ENCODE peak calls at places on chromosomes 16 and 17, in nine cellular contexts. One of them, this sample, is unnamed.

GRCh38 chr17:40485851-40486512 is 15.4 kb downstream of the TNS4 start:
- DNase-seq in CD8-positive, alpha-beta memory T cell: no peak
- DNase-seq in adipocyte: peak; percentile 95
- DNase-seq in effector memory CD4-positive, alpha-beta T cell: no peak
- DNase-seq in heart left ventricle: no peak
- DNase-seq in cardiac fibroblast: peak; percentile 100
- DNase-seq in A549: peak; percentile 99
- DNase-seq in fibroblast of the conjunctiva: peak; percentile 96
- DNase-seq in activated CD8-positive, alpha-beta T cell treated with anti-CD3 and anti-CD28 coated beads, Interleukin-2, amount 10 ng/mL, durations not matched to agents 7 days and 5 days: no peak
- DNase-seq in this sample: peak; percentile 64

GRCh38 chr17:28912281-28912937 is 9.5 kb upstream of the DHRS13 start:
- DNase-seq in effector memory CD4-positive, alpha-beta T cell: no peak
- DNase-seq in adipocyte: no peak
- DNase-seq in heart left ventricle: no peak
- DNase-seq in activated CD8-positive, alpha-beta T cell treated with anti-CD3 and anti-CD28 coated beads, Interleukin-2, amount 10 ng/mL, durations not matched to agents 7 days and 5 days: no peak
- DNase-seq in CD8-positive, alpha-beta memory T cell: no peak
- DNase-seq in cardiac fibroblast: no peak
- DNase-seq in A549: peak; percentile 40
- DNase-seq in fibroblast of the conjunctiva: no peak
- DNase-seq in this sample: no peak

GRCh38 chr17:67157732-67158639 is 87.0 kb downstream of the HELZ start:
- DNase-seq in heart left ventricle: no peak
- DNase-seq in A549: peak; percentile 71
- DNase-seq in activated CD8-positive, alpha-beta T cell treated with anti-CD3 and anti-CD28 coated beads, Interleukin-2, amount 10 ng/mL, durations not matched to agents 7 days and 5 days: no peak
- DNase-seq in effector memory CD4-positive, alpha-beta T cell: no peak
- DNase-seq in cardiac fibroblast: peak; percentile 76
- DNase-seq in adipocyte: peak; percentile 44
- DNase-seq in fibroblast of the conjunctiva: peak; percentile 65
- DNase-seq in CD8-positive, alpha-beta memory T cell: no peak
- DNase-seq in this sample: no peak

GRCh38 chr17:28473542-28473941 is at the start of gene SLC13A2:
- DNase-seq in CD8-positive, alpha-beta memory T cell: no peak
- DNase-seq in heart left ventricle: no peak
- DNase-seq in A549: no peak
- DNase-seq in effector memory CD4-positive, alpha-beta T cell: no peak
- DNase-seq in cardiac fibroblast: no peak
- DNase-seq in adipocyte: no peak
- DNase-seq in activated CD8-positive, alpha-beta T cell treated with anti-CD3 and anti-CD28 coated beads, Interleukin-2, amount 10 ng/mL, durations not matched to agents 7 days and 5 days: no peak
- DNase-seq in fibroblast of the conjunctiva: no peak
- DNase-seq in this sample: no peak

GRCh38 chr17:8693328-8693727 is 51.3 kb downstream of the CCDC42 start:
- DNase-seq in CD8-positive, alpha-beta memory T cell: no peak
- DNase-seq in adipocyte: no peak
- DNase-seq in heart left ventricle: no peak
- DNase-seq in activated CD8-positive, alpha-beta T cell treated with anti-CD3 and anti-CD28 coated beads, Interleukin-2, amount 10 ng/mL, durations not matched to agents 7 days and 5 days: no peak
- DNase-seq in fibroblast of the conjunctiva: no peak
- DNase-seq in cardiac fibroblast: no peak
- DNase-seq in A549: no peak
- DNase-seq in effector memory CD4-positive, alpha-beta T cell: no peak
- DNase-seq in this sample: no peak

GRCh38 chr17:64024781-64025731 is 4.6 kb upstream of the ICAM2 start:
- DNase-seq in cardiac fibroblast: peak; percentile 39
- DNase-seq in heart left ventricle: peak; percentile 10
- DNase-seq in CD8-positive, alpha-beta memory T cell: peak; percentile 78
- DNase-seq in effector memory CD4-positive, alpha-beta T cell: peak; percentile 30
- DNase-seq in fibroblast of the conjunctiva: no peak
- DNase-seq in activated CD8-positive, alpha-beta T cell treated with anti-CD3 and anti-CD28 coated beads, Interleukin-2, amount 10 ng/mL, durations not matched to agents 7 days and 5 days: peak; percentile 36
- DNase-seq in A549: no peak
- DNase-seq in adipocyte: no peak
- DNase-seq in this sample: no peak

GRCh38 chr16:85735225-85735722 is 15.6 kb downstream of the C16orf74 start:
- DNase-seq in heart left ventricle: no peak
- DNase-seq in CD8-positive, alpha-beta memory T cell: peak; percentile 79
- DNase-seq in A549: no peak
- DNase-seq in fibroblast of the conjunctiva: no peak
- DNase-seq in activated CD8-positive, alpha-beta T cell treated with anti-CD3 and anti-CD28 coated beads, Interleukin-2, amount 10 ng/mL, durations not matched to agents 7 days and 5 days: peak; percentile 84
- DNase-seq in cardiac fibroblast: no peak
- DNase-seq in effector memory CD4-positive, alpha-beta T cell: peak; percentile 23
- DNase-seq in adipocyte: no peak
- DNase-seq in this sample: peak; percentile 79

GRCh38 chr16:86044241-86044671 is 145.3 kb downstream of the IRF8 start:
- DNase-seq in fibroblast of the conjunctiva: peak; percentile 14
- DNase-seq in heart left ventricle: no peak
- DNase-seq in cardiac fibroblast: peak; percentile 24
- DNase-seq in A549: peak; percentile 57
- DNase-seq in adipocyte: peak; percentile 48
- DNase-seq in activated CD8-positive, alpha-beta T cell treated with anti-CD3 and anti-CD28 coated beads, Interleukin-2, amount 10 ng/mL, durations not matched to agents 7 days and 5 days: peak; percentile 54
- DNase-seq in effector memory CD4-positive, alpha-beta T cell: no peak
- DNase-seq in CD8-positive, alpha-beta memory T cell: no peak
- DNase-seq in this sample: peak; percentile 33

GRCh38 chr17:7296189-7296861 is 1.9 kb upstream of the YBX2 start:
- DNase-seq in effector memory CD4-positive, alpha-beta T cell: peak; percentile 44
- DNase-seq in cardiac fibroblast: peak; percentile 80
- DNase-seq in A549: peak; percentile 89
- DNase-seq in fibroblast of the conjunctiva: peak; percentile 54
- DNase-seq in activated CD8-positive, alpha-beta T cell treated with anti-CD3 and anti-CD28 coated beads, Interleukin-2, amount 10 ng/mL, durations not matched to agents 7 days and 5 days: peak; percentile 71
- DNase-seq in heart left ventricle: peak; percentile 88
- DNase-seq in adipocyte: peak; percentile 94
- DNase-seq in CD8-positive, alpha-beta memory T cell: peak; percentile 68
- DNase-seq in this sample: no peak

GRCh38 chr16:3673676-3674377 is 19.3 kb downstream of the DNASE1 start:
- DNase-seq in activated CD8-positive, alpha-beta T cell treated with anti-CD3 and anti-CD28 coated beads, Interleukin-2, amount 10 ng/mL, durations not matched to agents 7 days and 5 days: no peak
- DNase-seq in adipocyte: no peak
- DNase-seq in A549: no peak
- DNase-seq in cardiac fibroblast: no peak
- DNase-seq in CD8-positive, alpha-beta memory T cell: peak; percentile 39
- DNase-seq in fibroblast of the conjunctiva: no peak
- DNase-seq in heart left ventricle: no peak
- DNase-seq in effector memory CD4-positive, alpha-beta T cell: no peak
- DNase-seq in this sample: no peak

GRCh38 chr17:79615926-79616325 is 5.1 kb upstream of the RBFOX3 start:
- DNase-seq in heart left ventricle: no peak
- DNase-seq in adipocyte: no peak
- DNase-seq in activated CD8-positive, alpha-beta T cell treated with anti-CD3 and anti-CD28 coated beads, Interleukin-2, amount 10 ng/mL, durations not matched to agents 7 days and 5 days: no peak
- DNase-seq in CD8-positive, alpha-beta memory T cell: peak; percentile 15
- DNase-seq in fibroblast of the conjunctiva: no peak
- DNase-seq in cardiac fibroblast: no peak
- DNase-seq in A549: no peak
- DNase-seq in effector memory CD4-positive, alpha-beta T cell: no peak
- DNase-seq in this sample: no peak

GRCh38 chr16:19857593-19857992 is 27.1 kb downstream of the GPRC5B start:
- DNase-seq in cardiac fibroblast: no peak
- DNase-seq in heart left ventricle: no peak
- DNase-seq in adipocyte: no peak
- DNase-seq in A549: no peak
- DNase-seq in activated CD8-positive, alpha-beta T cell treated with anti-CD3 and anti-CD28 coated beads, Interleukin-2, amount 10 ng/mL, durations not matched to agents 7 days and 5 days: no peak
- DNase-seq in effector memory CD4-positive, alpha-beta T cell: no peak
- DNase-seq in fibroblast of the conjunctiva: no peak
- DNase-seq in CD8-positive, alpha-beta memory T cell: no peak
- DNase-seq in this sample: no peak

GRCh38 chr17:7610641-7611040 is 4.1 kb downstream of the FXR2 start:
- DNase-seq in A549: no peak
- DNase-seq in adipocyte: no peak
- DNase-seq in heart left ventricle: no peak
- DNase-seq in cardiac fibroblast: no peak
- DNase-seq in activated CD8-positive, alpha-beta T cell treated with anti-CD3 and anti-CD28 coated beads, Interleukin-2, amount 10 ng/mL, durations not matched to agents 7 days and 5 days: no peak
- DNase-seq in fibroblast of the conjunctiva: no peak
- DNase-seq in CD8-positive, alpha-beta memory T cell: no peak
- DNase-seq in effector memory CD4-positive, alpha-beta T cell: no peak
- DNase-seq in this sample: no peak

GRCh38 chr16:68074850-68075249 is 10.3 kb upstream of the NFATC3 start:
- DNase-seq in activated CD8-positive, alpha-beta T cell treated with anti-CD3 and anti-CD28 coated beads, Interleukin-2, amount 10 ng/mL, durations not matched to agents 7 days and 5 days: peak; percentile 95
- DNase-seq in heart left ventricle: no peak
- DNase-seq in adipocyte: no peak
- DNase-seq in CD8-positive, alpha-beta memory T cell: peak; percentile 87
- DNase-seq in fibroblast of the conjunctiva: no peak
- DNase-seq in cardiac fibroblast: no peak
- DNase-seq in effector memory CD4-positive, alpha-beta T cell: peak; percentile 63
- DNase-seq in A549: no peak
- DNase-seq in this sample: peak; percentile 98

GRCh38 chr17:78953356-78954350 is 26.1 kb downstream of the LGALS3BP start:
- DNase-seq in A549: no peak
- DNase-seq in cardiac fibroblast: no peak
- DNase-seq in fibroblast of the conjunctiva: no peak
- DNase-seq in CD8-positive, alpha-beta memory T cell: no peak
- DNase-seq in heart left ventricle: no peak
- DNase-seq in activated CD8-positive, alpha-beta T cell treated with anti-CD3 and anti-CD28 coated beads, Interleukin-2, amount 10 ng/mL, durations not matched to agents 7 days and 5 days: no peak
- DNase-seq in adipocyte: no peak
- DNase-seq in effector memory CD4-positive, alpha-beta T cell: no peak
- DNase-seq in this sample: no peak

GRCh38 chr17:8928347-8928746 is 37.2 kb downstream of the PIK3R5 start:
- DNase-seq in adipocyte: no peak
- DNase-seq in effector memory CD4-positive, alpha-beta T cell: no peak
- DNase-seq in activated CD8-positive, alpha-beta T cell treated with anti-CD3 and anti-CD28 coated beads, Interleukin-2, amount 10 ng/mL, durations not matched to agents 7 days and 5 days: no peak
- DNase-seq in heart left ventricle: no peak
- DNase-seq in CD8-positive, alpha-beta memory T cell: no peak
- DNase-seq in A549: no peak
- DNase-seq in fibroblast of the conjunctiva: no peak
- DNase-seq in cardiac fibroblast: no peak
- DNase-seq in this sample: no peak

GRCh38 chr17:68288375-68288774 is 2.6 kb downstream of the SLC16A6 start:
- DNase-seq in fibroblast of the conjunctiva: no peak
- DNase-seq in CD8-positive, alpha-beta memory T cell: no peak
- DNase-seq in activated CD8-positive, alpha-beta T cell treated with anti-CD3 and anti-CD28 coated beads, Interleukin-2, amount 10 ng/mL, durations not matched to agents 7 days and 5 days: no peak
- DNase-seq in A549: no peak
- DNase-seq in adipocyte: no peak
- DNase-seq in cardiac fibroblast: no peak
- DNase-seq in effector memory CD4-positive, alpha-beta T cell: no peak
- DNase-seq in heart left ventricle: no peak
- DNase-seq in this sample: no peak